ENCODE peak calls at places on chromosomes 13 and 19, in eight cellular contexts. P, S, V, R, H, F, E and M are unnamed samples.

GRCh38 chr19:56367829-56368711 is 25.3 kb downstream of the ZNF582 start:
- DNase-seq in P (peak; percentile 73), S (peak; percentile 91), V (peak; percentile 95), R (peak; percentile 94), H (peak; percentile 75), F (peak; percentile 96), E (peak; percentile 95), M (peak; percentile 97)

GRCh38 chr13:108962652-108963051 is 333.2 kb downstream of the MYO16 start:
- DNase-seq in P (no peak), S (no peak), V (no peak), R (no peak), H (no peak), F (no peak), E (no peak), M (no peak)

GRCh38 chr13:33832872-33833271 is 14.9 kb downstream of the RFC3 start:
- DNase-seq in P (no peak), S (no peak), V (no peak), R (no peak), H (no peak), F (no peak), E (no peak), M (no peak)

GRCh38 chr19:13053761-13054604 is 48.7 kb downstream of the LYL1 start:
- DNase-seq in P (peak; percentile 92), S (peak; percentile 92), V (peak; percentile 97), R (peak; percentile 93), H (no peak), F (peak; percentile 90), E (peak; percentile 90), M (no peak)

GRCh38 chr13:27442071-27442647 is 8.2 kb downstream of the MTIF3 start:
- DNase-seq in P (no peak), S (no peak), V (no peak), R (no peak), H (no peak), F (no peak), E (no peak), M (no peak)

GRCh38 chr13:78993792-78994191 is 334.8 kb upstream of the OBI1 start:
- DNase-seq in P (no peak), S (no peak), V (no peak), R (no peak), H (no peak), F (no peak), E (no peak), M (no peak)

GRCh38 chr19:29404951-29405727 is 120.7 kb upstream of the VSTM2B start:
- DNase-seq in P (no peak), S (no peak), V (no peak), R (no peak), H (no peak), F (no peak), E (no peak), M (no peak)

GRCh38 chr19:50983625-50984292 is at the start of gene KLK7:
- DNase-seq in P (no peak), S (no peak), V (no peak), R (no peak), H (no peak), F (no peak), E (no peak), M (no peak)

GRCh38 chr19:55452381-55453325 is 8.8 kb downstream of the ISOC2 start:
- DNase-seq in P (peak; percentile 51), S (peak; percentile 56), V (peak; percentile 59), R (peak; percentile 66), H (peak; percentile 35), F (peak; percentile 90), E (no peak), M (peak; percentile 97)

GRCh38 chr13:106599875-106600797 is 32.2 kb upstream of the ARGLU1 start:
- DNase-seq in P (no peak), S (peak; percentile 14), V (peak; percentile 82), R (no peak), H (no peak), F (no peak), E (no peak), M (no peak)

GRCh38 chr19:10424011-10424637 is 3.8 kb downstream of the PDE4A start:
- DNase-seq in P (no peak), S (peak; percentile 82), V (peak; percentile 38), R (peak; percentile 77), H (no peak), F (peak; percentile 91), E (peak; percentile 88), M (peak; percentile 91)

GRCh38 chr13:66154981-66155380 is 1075.2 kb downstream of the PCDH9 start:
- DNase-seq in P (no peak), S (no peak), V (peak; percentile 3), R (no peak), H (no peak), F (no peak), E (no peak), M (no peak)

GRCh38 chr13:60094385-60095088 is 69.2 kb downstream of the DIAPH3 start:
- DNase-seq in P (no peak), S (no peak), V (no peak), R (no peak), H (no peak), F (no peak), E (no peak), M (no peak)

DNA sequence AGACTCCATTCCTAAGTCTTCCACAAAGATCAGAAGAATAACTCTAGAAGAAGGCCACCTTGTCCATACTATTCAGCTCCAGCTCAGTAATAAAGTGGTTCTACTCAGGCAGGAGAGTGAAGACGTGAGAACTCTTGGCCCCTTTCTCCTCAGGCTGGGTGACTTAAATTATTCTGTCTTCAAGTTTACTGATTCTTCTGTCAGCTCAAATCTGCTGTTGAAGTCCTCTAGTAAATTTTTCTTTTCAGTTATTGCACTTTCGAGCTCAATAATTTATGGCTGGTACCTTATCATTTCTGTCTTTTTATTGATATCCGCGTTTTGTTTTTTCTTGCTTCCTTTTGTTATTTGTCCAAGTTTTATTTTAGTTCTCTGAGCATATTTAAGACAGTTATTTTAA is 922.3 kb upstream of the PCDH9 start:
- DNase-seq in P (no peak), S (no peak), V (no peak), R (no peak), H (no peak), F (no peak), E (no peak), M (no peak)
- H3K36me3 ChIP-seq in P (no peaks in the 10 kb centered on the region), S (no peaks in the 10 kb centered on the region), V (no peaks in the 10 kb centered on the region), R (no peaks in the 10 kb centered on the region), H (no peaks in the 10 kb centered on the region), F (no peaks in the 10 kb centered on the region), E (no peaks in the 10 kb centered on the region), M (no peaks in the 10 kb centered on the region)

GRCh38 chr19:5356428-5356827 is 15.8 kb upstream of the PTPRS start:
- DNase-seq in P (no peak), S (no peak), V (peak; percentile 22), R (no peak), H (no peak), F (no peak), E (no peak), M (no peak)

GRCh38 chr19:5355693-5356092 is 15.1 kb upstream of the PTPRS start:
- DNase-seq in P (no peak), S (no peak), V (no peak), R (no peak), H (no peak), F (no peak), E (no peak), M (no peak)

GRCh38 chr19:5352229-5352763 is 11.7 kb upstream of the PTPRS start:
- DNase-seq in P (no peak), S (no peak), V (peak; percentile 39), R (no peak), H (no peak), F (no peak), E (no peak), M (no peak)

GRCh38 chr19:5355076-5355475 is 14.5 kb upstream of the PTPRS start:
- DNase-seq in P (no peak), S (no peak), V (no peak), R (no peak), H (no peak), F (no peak), E (no peak), M (peak; percentile 38)

GRCh38 chr19:5354403-5354802 is 13.8 kb upstream of the PTPRS start:
- DNase-seq in P (no peak), S (no peak), V (no peak), R (no peak), H (no peak), F (no peak), E (no peak), M (peak; percentile 56)
- TF ChIP-seq CTCF in P (peak; percentile 9), S (no peak), V (no peak), R (no peak), H (peak; percentile 9), F (no peak), E (no peak), M (peak; percentile 49)

GRCh38 chr19:5958851-5959122 is 19.2 kb downstream of the RANBP3 start:
- DNase-seq in P (no peak), S (no peak), V (no peak), R (no peak), H (no peak), F (no peak), E (no peak), M (no peak)

GRCh38 chr19:5956728-5957127 is 21.2 kb downstream of the RANBP3 start:
- DNase-seq in P (no peak), S (peak; percentile 47), V (no peak), R (no peak), H (no peak), F (no peak), E (no peak), M (no peak)

GRCh38 chr19:5959260-5960004 is 18.5 kb downstream of the RANBP3 start:
- DNase-seq in P (no peak), S (no peak), V (no peak), R (no peak), H (no peak), F (no peak), E (no peak), M (no peak)

GRCh38 chr19:5957132-5957531 is 20.8 kb downstream of the RANBP3 start:
- DNase-seq in P (no peak), S (no peak), V (peak; percentile 57), R (no peak), H (no peak), F (no peak), E (no peak), M (no peak)

GRCh38 chr19:5958074-5958850 is 19.7 kb downstream of the RANBP3 start:
- DNase-seq in P (no peak), S (no peak), V (no peak), R (no peak), H (no peak), F (no peak), E (no peak), M (no peak)
- H3K4me1 ChIP-seq in P (peaks cover 16% of the 10 kb centered on the region), S (peaks cover 97% of the 10 kb centered on the region), V (peaks cover 31% of the 10 kb centered on the region), R (peaks cover 100% of the 10 kb centered on the region), H (peaks cover 81% of the 10 kb centered on the region), F (peaks cover 60% of the 10 kb centered on the region), E (peaks cover 91% of the 10 kb centered on the region), M (peaks cover 52% of the 10 kb centered on the region)

GRCh38 chr19:40254714-40255418 is 28.4 kb upstream of the CCNP start:
- DNase-seq in P (no peak), S (peak; percentile 36), V (no peak), R (peak; percentile 5), H (no peak), F (no peak), E (no peak), M (no peak)

GRCh38 chr19:40253611-40254092 is 27.2 kb upstream of the CCNP start:
- DNase-seq in P (no peak), S (no peak), V (no peak), R (no peak), H (no peak), F (no peak), E (no peak), M (no peak)

GRCh38 chr19:40251991-40252390 is 25.5 kb upstream of the CCNP start:
- DNase-seq in P (no peak), S (no peak), V (no peak), R (no peak), H (no peak), F (no peak), E (no peak), M (no peak)

GRCh38 chr19:40251244-40251643 is 24.8 kb upstream of the CCNP start:
- DNase-seq in P (no peak), S (no peak), V (no peak), R (no peak), H (no peak), F (no peak), E (no peak), M (no peak)

GRCh38 chr19:40252395-40252794 is 25.9 kb upstream of the CCNP start:
- DNase-seq in P (no peak), S (peak; percentile 38), V (no peak), R (no peak), H (no peak), F (no peak), E (no peak), M (no peak)
- H3K36me3 ChIP-seq in P (peaks cover 44% of the 10 kb centered on the region), S (peaks cover 3% of the 10 kb centered on the region), V (peaks cover 8% of the 10 kb centered on the region), R (peaks cover 64% of the 10 kb centered on the region), H (peaks cover 32% of the 10 kb centered on the region), F (no peaks in the 10 kb centered on the region), E (peaks cover 75% of the 10 kb centered on the region), M (peaks cover 31% of the 10 kb centered on the region)